ENCODE peak calls at places on chromosomes 7 and 10, in four cellular contexts. C is IMR-90, S is H9, P is H1. G is an unnamed sample.

GRCh38 chr7:14600766-14601367 is 301.7 kb downstream of the DGKB start:
- DNase-seq in C (no peak), S (no peak), P (no peak), G (no peak)

GRCh38 chr7:140576589-140576988 is 64.0 kb downstream of the DENND2A start:
- DNase-seq in C (no peak), S (no peak), P (no peak), G (no peak)

GRCh38 chr10:72847681-72848080 is 45.9 kb upstream of the OIT3 start:
- DNase-seq in C (peak), S (no peak), P (no peak), G (no peak)

GRCh38 chr7:29488203-29488970 is 75.2 kb upstream of the PRR15 start:
- DNase-seq in C (no peak), S (no peak), P (no peak), G (no peak)

GRCh38 chr10:4947039-4947634 is 16.1 kb upstream of the AKR1C1 start:
- DNase-seq in C (peak), S (no peak), P (no peak), G (no peak)

GRCh38 chr10:79354615-79355014 is 7.3 kb downstream of the PPIF start:
- DNase-seq in C (no peak), S (peak), P (no peak), G (no peak)

GRCh38 chr7:135160858-135161653 is 9.5 kb downstream of the CYREN start:
- DNase-seq in C (peak), S (no peak), P (no peak), G (peak)

GRCh38 chr7:86978804-86979506 is 80.5 kb downstream of the ELAPOR2 start:
- DNase-seq in C (no peak), S (no peak), P (no peak), G (no peak)

GRCh38 chr10:89609730-89610393 is 35.2 kb downstream of the PANK1 start:
- DNase-seq in C (no peak), S (no peak), P (no peak), G (peak)

GRCh38 chr7:21054427-21055133 is 267.9 kb upstream of the SP8 start:
- DNase-seq in C (no peak), S (no peak), P (no peak), G (peak)

GRCh38 chr10:33880291-33880690 is 545.8 kb upstream of the NRP1 start:
- DNase-seq in C (no peak), S (no peak), P (no peak), G (peak)

GRCh38 chr7:156680281-156680680 is 39.7 kb downstream of the RNF32 start:
- DNase-seq in C (peak), S (no peak), P (no peak), G (no peak)

GRCh38 chr10:34732926-34733325 is 82.2 kb downstream of the PARD3 start:
- DNase-seq in C (peak), S (no peak), P (no peak), G (peak)

GRCh38 chr10:113612154-113612553 is 51.7 kb downstream of the NRAP start:
- DNase-seq in C (no peak), S (no peak), P (no peak), G (no peak)

GRCh38 chr10:116891208-116891607 is 41.9 kb downstream of the ENO4 start:
- DNase-seq in C (peak), S (no peak), P (no peak), G (no peak)

GRCh38 chr7:2209146-2209960 is 23.4 kb downstream of the MAD1L1 start:
- DNase-seq in C (peak), S (peak), P (peak), G (peak)

GRCh38 chr7:74405191-74405898 is 48.4 kb upstream of the GTF2IRD1 start:
- DNase-seq in C (no peak), S (peak), P (peak), G (peak)

GRCh38 chr10:47318706-47319105 is 3.5 kb upstream of the GDF2 start:
- DNase-seq in C (no peak), S (peak), P (no peak), G (peak)

GRCh38 chr7:14197280-14197679 is 207.8 kb upstream of the ETV1 start:
- DNase-seq in C (no peak), S (no peak), P (no peak), G (no peak)

GRCh38 chr10:42990721-42991441 is 86.0 kb upstream of the RET start:
- DNase-seq in C (no peak), S (no peak), P (no peak), G (no peak)

GRCh38 chr10:107576746-107577145 is 412.2 kb upstream of the SORCS1 start:
- DNase-seq in C (no peak), S (no peak), P (no peak), G (peak)

GRCh38 chr7:6237002-6237401 is 35.4 kb downstream of the CYTH3 start:
- DNase-seq in C (no peak), S (no peak), P (no peak), G (no peak)

GRCh38 chr7:114519215-114519614 is 104.6 kb downstream of the FOXP2 start:
- DNase-seq in C (no peak), S (no peak), P (no peak), G (no peak)

GRCh38 chr7:52794621-52795020 is 240.8 kb upstream of the POM121L12 start:
- DNase-seq in C (no peak), S (no peak), P (no peak), G (no peak)
- H4K5ac ChIP-seq in C (no peak), S (no peak), P (no peak), G (no peak)

DNA sequence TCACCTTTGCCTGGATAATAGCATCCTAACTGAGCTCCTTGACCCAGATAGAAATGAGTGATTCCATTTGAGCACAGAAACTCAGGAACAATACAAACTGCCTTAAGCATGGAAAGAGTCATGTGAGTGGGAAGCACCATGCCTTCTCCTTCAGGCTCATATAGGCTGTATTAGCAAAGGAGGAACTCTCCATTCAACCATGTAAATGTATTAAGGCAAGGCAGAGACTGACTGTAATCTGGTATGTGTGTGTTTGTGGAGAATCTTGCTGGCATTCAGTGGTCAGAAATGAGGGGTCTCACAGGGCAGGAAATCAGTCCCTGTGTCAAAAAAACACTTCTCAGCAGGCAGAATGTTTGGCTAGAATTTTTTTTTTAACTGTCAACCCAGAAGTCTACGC is 40.2 kb downstream of the COA1 start:
- DNase-seq in C (no peak), S (no peak), P (no peak), G (no peak)
- H4K8ac ChIP-seq in C (peak), S (no peak), P (no peak), G (no peak)

GRCh38 chr10:129794056-129794455 is 170.0 kb downstream of the EBF3 start:
- DNase-seq in C (no peak), S (no peak), P (no peak), G (no peak)
- H4K5ac ChIP-seq in C (no peak), S (no peak), P (no peak), G (no peak)

GRCh38 chr7:32163911-32164310 is 93.7 kb upstream of the PDE1C start:
- DNase-seq in C (peak), S (no peak), P (no peak), G (no peak)
- H4K8ac ChIP-seq in C (peak), S (no peak), P (no peak), G (no peak)

GRCh38 chr7:151306860-151307259 is 34.8 kb upstream of the NUB1 start:
- DNase-seq in C (no peak), S (no peak), P (no peak), G (peak)
- H4K5ac ChIP-seq in C (no peak), S (no peak), P (no peak), G (no peak)

GRCh38 chr7:128831994-128832879 is 2.0 kb downstream of the FLNC start:
- DNase-seq in C (peak), S (peak), P (no peak), G (peak)
- H4K8ac ChIP-seq in C (peak), S (no peak), P (no peak), G (no peak)

GRCh38 chr10:45417746-45418145 is 43.7 kb downstream of the ALOX5 start:
- DNase-seq in C (no peak), S (no peak), P (no peak), G (no peak)
- H4K5ac ChIP-seq in C (no peak), S (no peak), P (no peak), G (no peak)

DNA sequence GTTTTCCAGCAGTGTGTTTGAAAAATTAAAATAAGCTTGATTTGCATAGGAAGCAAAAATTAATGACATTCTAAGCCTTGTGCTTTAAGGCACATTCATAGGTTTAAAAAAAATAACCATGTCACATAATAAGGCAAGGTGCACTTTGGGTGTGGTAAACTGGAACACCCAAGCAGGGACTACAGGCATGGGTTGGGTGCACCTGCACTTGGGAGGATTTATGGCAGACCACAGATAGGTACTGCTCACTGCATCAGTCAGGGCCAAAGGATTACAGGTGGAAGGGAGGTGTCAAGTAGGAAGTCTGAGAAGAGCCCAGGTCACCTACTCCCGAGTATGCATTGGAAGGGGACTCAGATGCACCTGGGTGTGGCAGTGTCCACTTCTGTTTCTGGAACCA is 753.7 kb downstream of the SUGCT start:
- DNase-seq in C (no peak), S (no peak), P (no peak), G (no peak)
- H4K8ac ChIP-seq in C (no peak), S (no peak), P (no peak), G (no peak)

DNA sequence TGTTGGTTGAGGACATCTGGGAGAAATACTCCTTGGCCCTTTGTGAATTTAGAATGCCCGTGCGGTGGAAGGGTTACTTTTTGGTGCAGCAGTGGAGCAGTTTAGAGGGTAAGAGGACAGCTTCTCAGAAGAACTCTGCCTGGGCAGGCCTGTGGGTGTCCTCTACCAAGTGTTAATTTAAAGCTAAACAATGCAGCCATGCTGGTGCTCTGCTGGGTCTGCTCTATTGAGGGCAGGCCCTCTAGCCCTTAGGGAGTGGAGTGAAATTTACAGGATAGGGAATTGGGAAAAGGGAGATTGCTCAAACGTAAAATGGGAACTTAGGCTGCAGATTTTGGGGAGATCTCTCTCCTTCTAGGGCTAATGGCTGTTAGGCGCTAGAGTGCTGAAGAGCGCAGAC is 22.1 kb downstream of the BLNK start:
- DNase-seq in C (no peak), S (no peak), P (no peak), G (no peak)
- H4K5ac ChIP-seq in C (no peak), S (no peak), P (no peak), G (no peak)